ENCODE peak calls at places on chromosomes 1 and 21, in four cellular contexts. P is transverse colon, Z is tibial nerve, D is H1. K is an unnamed sample.

GRCh38 chr1:200099040-200099439 is 71.5 kb downstream of the NR5A2 start:
- DNase-seq in P (no peak), Z (no peak), D (no peak), K (no peak)

GRCh38 chr1:55694297-55694696 is 479.1 kb upstream of the USP24 start:
- DNase-seq in P (no peak), Z (no peak), D (no peak), K (no peak)

GRCh38 chr1:32071758-32072621 is 749 bp upstream of the TMEM39B start:
- DNase-seq in P (no peak), Z (no peak), D (no peak), K (no peak)

GRCh38 chr1:236851871-236852270 is 56.8 kb downstream of the MTR start:
- DNase-seq in P (no peak), Z (no peak), D (no peak), K (no peak)

GRCh38 chr1:165928075-165928731 is 100.8 kb downstream of the UCK2 start:
- DNase-seq in P (peak), Z (no peak), D (peak), K (no peak)

GRCh38 chr1:197302775-197303174 is 34.7 kb downstream of the CRB1 start:
- DNase-seq in P (no peak), Z (no peak), D (no peak), K (no peak)

GRCh38 chr21:35448876-35449599 is 399.9 kb upstream of the RUNX1 start:
- DNase-seq in P (no peak), Z (no peak), D (no peak), K (no peak)

GRCh38 chr1:27959792-27960603 is at the start of gene XKR8:
- DNase-seq in P (peak), Z (peak), D (peak), K (peak)

GRCh38 chr21:25925936-25926335 is 191.2 kb downstream of the GABPA start:
- DNase-seq in P (no peak), Z (no peak), D (no peak), K (no peak)

GRCh38 chr1:84956097-84956496 is 40.8 kb downstream of the MCOLN2 start:
- DNase-seq in P (no peak), Z (no peak), D (no peak), K (no peak)

GRCh38 chr1:183783896-183784637 is 20.9 kb upstream of the RGL1 start:
- DNase-seq in P (peak), Z (no peak), D (no peak), K (no peak)

GRCh38 chr1:236273358-236273757 is 8.4 kb downstream of the ERO1B start:
- DNase-seq in P (no peak), Z (no peak), D (no peak), K (no peak)

GRCh38 chr1:78092686-78093085 is 46.9 kb downstream of the GIPC2 start:
- DNase-seq in P (no peak), Z (no peak), D (no peak), K (no peak)

GRCh38 chr1:144551107-144551542 is 41.6 kb upstream of the PPIAL4F start:
- DNase-seq in P (peak), Z (no peak), D (peak), K (no peak)

GRCh38 chr1:192879416-192879815 is 70.6 kb downstream of the RGS2 start:
- DNase-seq in P (no peak), Z (no peak), D (no peak), K (no peak)

GRCh38 chr1:226870323-226871046 is at the start of gene PSEN2:
- DNase-seq in P (peak), Z (peak), D (peak), K (no peak)

GRCh38 chr1:37233606-37234005 is 199.3 kb upstream of the GRIK3 start:
- DNase-seq in P (no peak), Z (no peak), D (no peak), K (no peak)

GRCh38 chr1:205664399-205665108 is 15.8 kb downstream of the SLC45A3 start:
- DNase-seq in P (peak), Z (no peak), D (no peak), K (no peak)

GRCh38 chr1:192907545-192908243 is 98.9 kb downstream of the RGS2 start:
- DNase-seq in P (no peak), Z (no peak), D (no peak), K (no peak)

GRCh38 chr1:1550591-1551432 is 10.4 kb upstream of the TMEM240 start:
- DNase-seq in P (no peak), Z (no peak), D (no peak), K (no peak)

GRCh38 chr21:41170442-41170841 is 2.5 kb downstream of the BACE2 start:
- DNase-seq in P (peak), Z (no peak), D (peak), K (no peak)

GRCh38 chr1:17333081-17333480 is 25.1 kb downstream of the PADI4 start:
- DNase-seq in P (no peak), Z (no peak), D (no peak), K (no peak)

GRCh38 chr1:153384996-153385580 is 5.8 kb downstream of the S100A8 start:
- DNase-seq in P (no peak), Z (no peak), D (peak), K (no peak)

GRCh38 chr1:111222308-111223125 is 5.0 kb upstream of the CHI3L2 start:
- DNase-seq in P (peak), Z (peak), D (peak), K (peak)

GRCh38 chr1:111223126-111223443 is 4.4 kb upstream of the CHI3L2 start:
- DNase-seq in P (no peak), Z (no peak), D (no peak), K (no peak)

GRCh38 chr1:111220302-111220890 is 7.1 kb upstream of the CHI3L2 start:
- DNase-seq in P (no peak), Z (no peak), D (no peak), K (no peak)

GRCh38 chr1:111221276-111221632 is 6.3 kb upstream of the CHI3L2 start:
- DNase-seq in P (no peak), Z (no peak), D (no peak), K (no peak)

DNA sequence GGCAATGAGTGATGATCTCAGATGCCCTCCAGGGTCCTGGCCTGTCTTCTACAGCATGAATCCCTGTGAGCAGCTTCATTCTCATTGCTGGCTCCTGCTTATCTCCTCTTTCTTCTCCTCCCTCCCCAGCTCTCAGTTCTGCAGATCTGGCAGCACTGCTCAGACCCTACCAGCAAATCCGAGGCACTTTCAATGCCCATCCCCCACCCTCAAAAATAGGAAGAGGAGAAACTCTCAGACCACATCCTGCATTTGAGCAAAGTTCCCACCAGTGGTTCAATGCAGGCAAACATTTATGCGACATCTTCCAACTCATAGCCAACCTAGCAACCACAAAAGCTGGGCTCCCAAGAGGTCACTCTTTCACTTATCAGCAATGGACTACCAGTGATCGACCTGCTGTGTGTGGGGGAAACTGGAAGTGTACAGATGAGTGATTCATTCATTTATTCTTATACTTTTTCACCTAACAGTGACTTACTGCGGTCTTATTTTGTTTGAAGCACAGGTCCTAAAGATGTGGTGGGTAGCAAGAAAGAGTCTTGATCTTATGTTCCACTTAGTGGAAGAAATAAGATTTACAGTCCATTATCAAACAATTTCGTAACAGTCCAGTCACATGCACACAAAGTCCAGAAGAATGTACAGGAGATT is 5.8 kb upstream of the CHI3L2 start:
- DNase-seq in P (peak), Z (no peak), D (no peak), K (no peak)
- TF ChIP-seq EP300 in P (no peak), Z (no peak), D (no peak), K (no peak)

DNA sequence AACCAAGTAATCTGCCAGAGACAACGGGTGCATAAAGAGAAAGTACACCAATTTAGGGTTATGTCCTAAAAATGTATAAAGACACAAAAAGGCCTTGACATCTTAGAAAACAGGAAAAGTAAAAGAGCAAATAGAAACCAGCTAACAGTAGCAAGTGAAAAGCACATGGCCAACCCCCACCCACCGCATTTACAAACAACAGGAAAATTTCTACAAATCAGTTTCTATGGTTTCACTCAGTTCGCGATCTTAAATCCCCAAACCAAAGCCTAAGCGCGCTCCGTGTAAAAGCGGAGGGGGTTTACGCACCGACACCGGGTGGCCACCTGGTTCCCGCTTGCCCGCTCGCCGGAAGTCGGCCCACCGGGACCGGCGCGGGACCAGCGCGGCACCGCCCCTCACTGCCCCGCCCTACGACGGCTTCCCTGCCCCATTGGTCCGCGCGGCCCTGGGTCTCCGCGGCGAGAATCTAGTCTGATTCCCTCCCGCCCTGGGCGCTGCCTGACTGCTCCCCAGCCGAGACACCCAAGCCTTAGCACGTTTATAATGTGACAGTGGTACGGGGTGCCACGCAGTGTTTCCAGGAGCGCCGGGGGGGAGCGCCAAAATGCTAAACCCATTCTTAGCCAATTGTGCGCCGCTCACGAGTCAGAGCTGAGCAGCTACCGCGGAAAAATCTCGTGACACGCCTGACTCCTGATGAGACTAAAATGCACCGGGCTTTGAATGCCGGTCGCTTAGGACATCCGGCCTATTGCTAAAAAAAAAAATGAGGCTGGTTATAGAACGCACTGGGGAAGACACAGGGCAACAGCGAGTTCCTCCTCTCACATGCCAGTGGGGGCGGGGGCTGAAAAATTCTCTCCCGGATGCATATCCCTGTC is at the start of gene GART:
- DNase-seq in P (peak), Z (peak), D (peak), K (peak)
- TF ChIP-seq POLR2A in P (no peak), Z (peak), D (peak), K (peak)

GRCh38 chr1:14017531-14017961 is 317.6 kb downstream of the PRDM2 start:
- DNase-seq in P (peak), Z (no peak), D (no peak), K (no peak)
- TF ChIP-seq EP300 in P (no peak), Z (no peak), D (no peak), K (no peak)

GRCh38 chr1:151611832-151612505 is at the start of gene SNX27:
- DNase-seq in P (peak), Z (peak), D (peak), K (peak)
- TF ChIP-seq POLR2A in P (peak), Z (peak), D (peak), K (no peak)